ENCODE peak calls at places on chromosomes 2 and 18, in four cellular contexts. B, I, Q and J are unnamed samples.

GRCh38 chr2:199458806-199459285 is 1.1 kb upstream of the SATB2 start:
- DNase-seq in B (peak; percentile 29), I (no peak), Q (no peak), J (peak; percentile 71)

GRCh38 chr2:236823230-236823629 is 253.6 kb downstream of the ACKR3 start:
- DNase-seq in B (no peak), I (no peak), Q (no peak), J (no peak)

GRCh38 chr2:208134928-208135586 is 5.4 kb upstream of the CRYGC start:
- DNase-seq in B (peak; percentile 53), I (peak; percentile 32), Q (no peak), J (no peak)

GRCh38 chr2:60553496-60553991 is at the start of gene BCL11A:
- DNase-seq in B (peak; percentile 77), I (peak; percentile 67), Q (peak; percentile 57), J (peak; percentile 84)

GRCh38 chr2:230901006-230901405 is 24.0 kb downstream of the GPR55 start:
- DNase-seq in B (no peak), I (no peak), Q (no peak), J (no peak)

GRCh38 chr2:47321411-47322031 is 81.4 kb upstream of the MSH2 start:
- DNase-seq in B (no peak), I (peak; percentile 86), Q (no peak), J (no peak)

GRCh38 chr18:45596048-45596447 is 19.2 kb upstream of the SLC14A2 start:
- DNase-seq in B (no peak), I (no peak), Q (no peak), J (no peak)

GRCh38 chr2:173588931-173589369 is 234.3 kb downstream of the CDCA7 start:
- DNase-seq in B (peak; percentile 65), I (no peak), Q (no peak), J (no peak)

GRCh38 chr2:28148000-28148399 is 244.7 kb upstream of the FOSL2 start:
- DNase-seq in B (no peak), I (no peak), Q (no peak), J (no peak)

GRCh38 chr2:60516383-60516811 is 37.1 kb downstream of the BCL11A start:
- DNase-seq in B (peak; percentile 28), I (no peak), Q (no peak), J (peak; percentile 95)

GRCh38 chr2:96802281-96802595 is 13.8 kb upstream of the CNNM3 start:
- DNase-seq in B (no peak), I (no peak), Q (no peak), J (no peak)

GRCh38 chr2:166417669-166418068 is 41.9 kb upstream of the SCN9A start:
- DNase-seq in B (peak; percentile 72), I (peak; percentile 33), Q (peak; percentile 39), J (peak; percentile 74)

GRCh38 chr2:231037731-231038482 is 584 bp downstream of the C2orf72 start:
- DNase-seq in B (no peak), I (no peak), Q (no peak), J (peak; percentile 35)

GRCh38 chr2:85704800-85705679 is 10.9 kb downstream of the GNLY start:
- DNase-seq in B (no peak), I (peak; percentile 45), Q (no peak), J (no peak)

GRCh38 chr2:42503291-42503690 is 9.5 kb upstream of the KCNG3 start:
- DNase-seq in B (no peak), I (no peak), Q (no peak), J (no peak)

GRCh38 chr2:39743170-39743851 is 35.7 kb downstream of the THUMPD2 start:
- DNase-seq in B (peak; percentile 25), I (no peak), Q (no peak), J (peak; percentile 51)
- TF ChIP-seq EZH2phosphoT487 in B (no peak), I (no peak), Q (no peak), J (no peak)

DNA sequence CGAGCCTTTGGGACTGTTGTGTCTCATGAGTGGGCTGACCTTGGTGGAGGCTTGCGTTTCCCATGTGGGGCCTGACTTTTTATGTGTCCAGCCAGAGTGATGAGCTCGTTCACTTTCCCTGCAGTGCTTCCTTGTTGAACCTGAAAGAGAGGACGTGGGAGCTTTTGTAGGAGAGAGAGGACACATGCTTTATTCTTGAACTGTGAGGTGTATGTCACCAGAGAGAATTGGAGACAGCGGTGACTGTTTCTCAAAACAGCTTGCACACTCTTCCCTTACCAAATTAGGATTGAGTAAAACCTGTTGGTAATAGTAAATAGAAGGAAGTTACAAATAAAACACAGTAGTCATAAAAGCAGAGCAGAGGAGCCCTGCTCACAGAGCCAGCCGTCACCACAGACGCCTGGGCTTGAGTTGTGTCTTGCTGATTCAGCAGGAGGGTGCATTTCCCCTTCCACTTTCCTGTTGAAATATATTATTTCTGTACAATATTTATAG is 60.7 kb downstream of the INPP4A start:
- DNase-seq in B (no peak), I (peak; percentile 77), Q (no peak), J (peak; percentile 49)
- TF ChIP-seq EZH2phosphoT487 in B (no peak), I (no peak), Q (no peak), J (no peak)

GRCh38 chr2:112814278-112814677 is 22.3 kb downstream of the IL1B start:
- DNase-seq in B (no peak), I (no peak), Q (no peak), J (peak; percentile 52)
- TF ChIP-seq EZH2phosphoT487 in B (no peak), I (no peak), Q (no peak), J (no peak)

GRCh38 chr2:216477283-216478035 is 21.2 kb upstream of the RPL37A start:
- DNase-seq in B (no peak), I (no peak), Q (no peak), J (peak; percentile 39)

GRCh38 chr2:216474925-216475670 is 23.5 kb upstream of the RPL37A start:
- DNase-seq in B (no peak), I (no peak), Q (no peak), J (no peak)

GRCh38 chr2:216478791-216479190 is 19.9 kb upstream of the RPL37A start:
- DNase-seq in B (no peak), I (no peak), Q (no peak), J (no peak)

GRCh38 chr2:216482640-216483039 is 16.0 kb upstream of the RPL37A start:
- DNase-seq in B (no peak), I (no peak), Q (no peak), J (no peak)

GRCh38 chr2:216478151-216478550 is 20.5 kb upstream of the RPL37A start:
- DNase-seq in B (peak; percentile 94), I (no peak), Q (peak; percentile 50), J (peak; percentile 90)
- TF ChIP-seq EZH2phosphoT487 in B (no peak), I (no peak), Q (no peak), J (no peak)

DNA sequence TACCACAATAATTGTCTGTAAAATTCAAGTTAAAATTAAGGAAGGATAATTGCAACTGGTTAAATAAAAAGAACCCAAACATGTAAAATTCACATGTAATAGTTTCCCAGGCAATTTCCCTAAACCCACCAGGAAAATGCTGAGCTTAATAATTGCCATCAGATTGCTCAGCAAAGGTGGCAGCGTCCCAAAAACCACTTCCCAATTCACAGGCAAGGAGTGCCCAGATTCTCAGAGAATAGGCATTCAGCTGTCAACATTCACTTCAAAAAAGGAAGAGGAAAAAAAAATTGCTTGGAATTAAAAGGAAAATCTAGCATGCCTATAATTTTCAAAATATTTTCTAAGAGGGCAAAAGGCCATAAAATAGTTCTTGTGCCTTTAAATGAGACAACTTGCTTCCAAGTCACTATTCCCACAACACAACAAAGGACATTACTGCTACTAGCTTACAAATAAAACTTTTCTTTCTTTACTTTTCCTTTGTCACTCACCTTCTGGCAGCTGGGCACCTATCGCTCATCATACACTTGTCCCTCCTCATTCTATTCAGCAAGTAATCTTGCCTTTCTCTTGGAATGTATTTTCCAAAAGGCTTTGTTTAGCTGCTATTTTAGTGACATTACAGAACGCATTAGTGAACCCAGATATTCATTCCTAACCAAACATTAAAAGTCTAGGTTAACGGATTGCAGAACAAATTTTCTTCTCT is 15.2 kb downstream of the SRBD1 start:
- DNase-seq in B (peak; percentile 90), I (no peak), Q (no peak), J (peak; percentile 90)
- TF ChIP-seq EZH2phosphoT487 in B (no peak), I (no peak), Q (no peak), J (no peak)